ENCODE peak calls at places on chromosome 15, in four cellular contexts. B is A549, J is transverse colon, R is tibial nerve. W is an unnamed sample.

GRCh38 chr15:101492752-101493692 is 3.5 kb upstream of the PCSK6 start:
- DNase-seq in B (no peak), J (no peak), R (no peak), W (peak; percentile 85)

GRCh38 chr15:101775136-101775535 is 28.2 kb upstream of the OR4F6 start:
- DNase-seq in J (no peak), B (no peak), R (no peak), W (no peak)

GRCh38 chr15:66763186-66764066 is 61.4 kb downstream of the SMAD6 start:
- DNase-seq in J (peak; percentile 75), R (peak; percentile 44), B (peak; percentile 50), W (no peak)

GRCh38 chr15:89972085-89972484 is 29.0 kb upstream of the ZNF710 start:
- DNase-seq in R (no peak), J (no peak), B (no peak), W (no peak)

GRCh38 chr15:82543155-82543554 is 2.9 kb upstream of the RPS17 start:
- DNase-seq in J (no peak), B (no peak), R (no peak), W (no peak)

GRCh38 chr15:83837946-83838571 is 184.1 kb downstream of the ADAMTSL3 start:
- DNase-seq in B (peak; percentile 67), J (no peak), R (no peak), W (no peak)

GRCh38 chr15:28123408-28124023 is 24.4 kb upstream of the OCA2 start:
- DNase-seq in B (peak; percentile 81), J (peak; percentile 75), R (peak; percentile 79), W (no peak)

GRCh38 chr15:98358971-98359370 is 289.4 kb upstream of the IGF1R start:
- DNase-seq in R (no peak), B (no peak), J (no peak), W (no peak)

GRCh38 chr15:95025924-95026728 is 794.8 kb downstream of the MCTP2 start:
- DNase-seq in R (peak; percentile 76), J (peak; percentile 13), B (peak; percentile 32), W (no peak)

GRCh38 chr15:73984208-73984979 is 7.7 kb downstream of the STOML1 start:
- DNase-seq in B (no peak), R (no peak), J (no peak), W (no peak)

GRCh38 chr15:76340198-76340801 is 3.7 kb downstream of the ISL2 start:
- DNase-seq in R (no peak), B (no peak), J (peak; percentile 28), W (no peak)

GRCh38 chr15:44735482-44736260 is 657 bp upstream of the TRIM69 start:
- DNase-seq in B (no peak), J (peak; percentile 35), R (peak; percentile 51), W (no peak)

GRCh38 chr15:41494922-41495735 is 1.5 kb downstream of the ITPKA start:
- DNase-seq in B (no peak), R (no peak), J (no peak), W (no peak)

GRCh38 chr15:39205506-39206371 is 375.1 kb upstream of the THBS1 start:
- DNase-seq in B (no peak), R (no peak), J (no peak), W (no peak)

GRCh38 chr15:101712078-101712477 is 12.2 kb downstream of the TARS3 start:
- DNase-seq in B (no peak), J (no peak), R (no peak), W (no peak)

GRCh38 chr15:29337156-29337959 is 67.7 kb upstream of the NSMCE3 start:
- DNase-seq in B (no peak), J (no peak), R (peak; percentile 55), W (peak; percentile 60)

GRCh38 chr15:83207622-83208356 is at the start of gene HDGFL3:
- DNase-seq in J (peak; percentile 45), R (peak; percentile 47), B (peak; percentile 74), W (no peak)

GRCh38 chr15:36429707-36430106 is 149.7 kb upstream of the CDIN1 start:
- DNase-seq in B (no peak), J (no peak), R (no peak), W (no peak)

GRCh38 chr15:81074773-81075172 is 59.3 kb upstream of the CFAP161 start:
- DNase-seq in B (no peak), J (no peak), R (no peak), W (peak; percentile 53)

GRCh38 chr15:67157779-67158366 is 92.5 kb downstream of the SMAD3 start:
- DNase-seq in J (no peak), R (no peak), B (no peak), W (no peak)

DNA sequence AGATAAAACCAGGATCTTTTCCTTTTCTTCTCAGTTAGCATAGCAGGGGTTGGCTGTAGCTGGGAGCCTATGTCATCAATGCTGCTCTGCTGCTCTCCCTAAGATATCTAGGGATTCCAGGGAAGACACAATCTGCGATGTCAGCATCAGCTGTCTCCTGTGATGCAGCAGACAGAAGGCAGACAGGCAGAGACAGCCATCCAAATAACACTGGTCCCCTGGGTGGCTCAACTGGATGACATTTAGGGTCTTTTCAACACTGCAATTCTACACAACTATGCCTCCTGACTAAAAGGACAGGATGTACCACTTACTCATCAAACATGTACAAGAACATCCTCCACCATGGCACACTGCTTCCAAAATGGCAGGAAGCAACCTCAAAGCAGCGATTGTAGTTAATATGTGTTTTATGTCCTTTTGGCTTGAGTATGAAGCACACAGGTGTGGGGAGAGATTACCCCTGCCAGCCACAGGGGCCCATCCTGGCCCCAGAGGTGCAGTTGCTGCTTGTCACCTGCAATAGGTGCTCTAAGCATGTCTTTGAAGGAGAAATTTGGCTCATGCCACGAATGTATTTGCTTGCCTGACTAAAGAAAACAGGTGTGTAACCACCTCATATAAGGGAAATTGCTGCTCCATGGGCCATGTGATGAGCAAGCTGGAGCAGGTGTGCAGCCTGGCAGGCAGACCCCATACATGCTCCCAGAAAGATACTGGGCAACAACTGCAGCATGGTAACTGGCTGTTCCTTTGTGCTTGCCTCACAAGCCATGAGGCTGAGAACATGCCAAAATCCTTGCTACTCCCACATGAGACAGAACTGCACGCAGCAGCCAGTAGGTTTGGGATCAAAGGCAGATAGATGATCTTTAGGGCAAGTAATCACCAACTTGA is 357.8 kb downstream of the VPS13C start:
- DNase-seq in R (no peak), J (no peak), B (no peak), W (peak; percentile 77)
- TF ChIP-seq EP300 in R (no peak), J (no peak), B (no peak), W (no peak)

GRCh38 chr15:49235446-49236207 is 65.6 kb downstream of the GALK2 start:
- DNase-seq in B (peak; percentile 56), R (peak; percentile 49), J (peak; percentile 44), W (no peak)

GRCh38 chr15:49236869-49237268 is 66.8 kb downstream of the GALK2 start:
- DNase-seq in R (no peak), B (no peak), J (no peak), W (no peak)

GRCh38 chr15:49242820-49243219 is 72.8 kb downstream of the GALK2 start:
- DNase-seq in J (no peak), R (no peak), B (no peak), W (no peak)

GRCh38 chr15:49239105-49239504 is 69.1 kb downstream of the GALK2 start:
- DNase-seq in R (no peak), J (no peak), B (no peak), W (no peak)

GRCh38 chr15:49238342-49238741 is 68.3 kb downstream of the GALK2 start:
- DNase-seq in R (no peak), J (no peak), B (no peak), W (no peak)
- TF ChIP-seq EP300 in R (no peak), J (no peak), B (no peak), W (no peak)

GRCh38 chr15:85330941-85331588 is 49.3 kb upstream of the AKAP13 start:
- DNase-seq in R (peak; percentile 87), J (peak; percentile 95), B (peak; percentile 95), W (peak; percentile 97)
- TF ChIP-seq EP300 in R (peak; percentile 95), J (peak; percentile 93), B (no peak), W (peak; percentile 90)

GRCh38 chr15:64249842-64250575 is 87.2 kb upstream of the PPIB start:
- DNase-seq in J (no peak), R (no peak), B (no peak), W (no peak)

GRCh38 chr15:64247535-64247905 is 84.7 kb upstream of the PPIB start:
- DNase-seq in B (no peak), J (no peak), R (no peak), W (no peak)

GRCh38 chr15:64246364-64247189 is 83.8 kb upstream of the PPIB start:
- DNase-seq in R (no peak), J (no peak), B (peak; percentile 87), W (no peak)

GRCh38 chr15:64249406-64249805 is 86.6 kb upstream of the PPIB start:
- DNase-seq in J (no peak), R (no peak), B (peak; percentile 25), W (no peak)

DNA sequence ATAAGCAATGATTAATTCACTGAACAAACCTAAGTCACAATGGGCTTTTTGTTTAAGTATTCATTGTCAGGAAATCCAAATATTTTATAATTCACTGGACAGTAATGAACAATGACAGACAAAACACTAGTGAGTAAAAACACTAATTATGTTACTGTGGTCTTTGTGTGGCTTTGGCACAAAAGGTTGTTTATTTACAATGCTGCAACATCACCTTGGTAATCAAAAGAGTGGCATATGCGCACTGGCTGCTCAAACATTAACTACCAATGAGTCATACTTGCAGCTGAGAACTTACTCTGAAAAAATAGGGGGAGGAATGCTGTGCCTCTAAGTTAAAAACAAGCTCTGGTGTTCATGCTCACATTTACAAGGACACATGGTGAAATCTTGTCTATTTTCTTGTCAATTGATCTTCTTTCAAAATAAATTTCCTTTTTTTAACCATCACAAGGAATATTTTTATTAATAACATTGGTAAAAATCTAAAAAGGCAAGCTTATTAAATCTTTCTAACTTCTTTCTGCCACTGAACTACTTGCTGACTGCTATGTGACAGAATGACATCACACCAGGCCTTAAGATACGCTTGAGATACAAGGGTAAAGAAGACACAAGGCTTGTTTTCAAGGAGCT is 85.2 kb upstream of the PPIB start:
- DNase-seq in B (peak; percentile 95), R (no peak), J (peak; percentile 31), W (no peak)
- TF ChIP-seq EP300 in B (no peak), R (no peak), J (no peak), W (no peak)

GRCh38 chr15:75038948-75039533 is 15.7 kb downstream of the PPCDC start:
- DNase-seq in B (no peak), R (no peak), J (no peak), W (no peak)
- TF ChIP-seq EP300 in B (no peak), R (no peak), J (no peak), W (no peak)

DNA sequence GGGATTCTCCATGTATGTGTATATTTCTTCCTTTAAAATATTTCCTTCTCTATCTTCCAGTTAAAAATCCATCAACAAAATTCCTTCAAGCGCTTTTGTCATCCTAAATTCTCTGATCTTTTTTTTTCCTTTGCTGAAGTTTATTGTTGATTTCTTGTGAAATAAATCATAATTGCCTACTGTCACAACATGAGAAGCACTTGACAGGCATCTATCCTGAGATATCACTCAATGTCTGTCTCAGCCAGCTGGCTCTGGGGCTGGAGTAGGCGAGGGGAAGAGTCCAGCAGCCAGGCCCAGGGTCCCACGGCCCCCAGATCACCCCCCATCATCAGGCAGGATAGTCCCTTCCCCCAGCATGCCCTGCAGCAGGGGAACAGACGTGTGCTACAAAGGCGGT is 109.0 kb upstream of the TLE3 start:
- DNase-seq in B (no peak), R (no peak), J (no peak), W (no peak)
- TF ChIP-seq EP300 in B (no peak), R (no peak), J (no peak), W (no peak)

W was measured in esophagus muscularis mucosa.